ENCODE peak calls at places on chromosomes 5 and 9, in seven cellular contexts. M is effector memory CD4-positive, alpha-beta T cell; S is hepatocyte; Y is A549; X is coronary artery; P is SK-N-SH; D is astrocyte. V is an unnamed sample.

GRCh38 chr9:136808075-136808780 is 480 bp downstream of the RABL6 start:
- DNase-seq in M (no peak), S (no peak), Y (no peak), X (no peak), P (peak; percentile 78), D (no peak), V (no peak)

GRCh38 chr5:109656829-109657228 is 32.9 kb upstream of the MAN2A1 start:
- DNase-seq in M (peak; percentile 22), S (no peak), Y (no peak), X (peak; percentile 82), P (no peak), D (peak; percentile 95), V (no peak)

GRCh38 chr9:128836509-128837145 is 7.0 kb upstream of the SPOUT1 start:
- DNase-seq in M (no peak), S (no peak), Y (no peak), X (no peak), P (no peak), D (no peak), V (no peak)

GRCh38 chr5:78823196-78823595 is 161.9 kb downstream of the ARSB start:
- DNase-seq in M (no peak), S (no peak), Y (no peak), X (no peak), P (no peak), D (no peak), V (no peak)

GRCh38 chr5:10243660-10244240 is 5.9 kb downstream of the ATPSCKMT start:
- DNase-seq in M (no peak), S (no peak), Y (no peak), X (no peak), P (no peak), D (peak; percentile 30), V (no peak)

GRCh38 chr5:72042097-72042496 is 65.2 kb upstream of the MAP1B start:
- DNase-seq in M (no peak), S (no peak), Y (no peak), X (no peak), P (no peak), D (no peak), V (no peak)

GRCh38 chr9:117703538-117703937 is 665 bp upstream of the TLR4 start:
- DNase-seq in M (no peak), S (no peak), Y (no peak), X (no peak), P (no peak), D (no peak), V (no peak)

GRCh38 chr5:134524219-134524825 is 1.1 kb upstream of the JADE2 start:
- DNase-seq in M (peak; percentile 38), S (peak; percentile 90), Y (peak; percentile 88), X (peak; percentile 93), P (peak; percentile 78), D (peak; percentile 55), V (no peak)

GRCh38 chr5:94181940-94182339 is 436.5 kb downstream of the KIAA0825 start:
- DNase-seq in M (no peak), S (peak; percentile 35), Y (peak; percentile 44), X (no peak), P (no peak), D (no peak), V (no peak)

GRCh38 chr5:108060340-108060739 is 321.6 kb downstream of the FBXL17 start:
- DNase-seq in M (no peak), S (no peak), Y (no peak), X (no peak), P (no peak), D (no peak), V (no peak)

GRCh38 chr5:72246954-72247442 is 73.0 kb downstream of the MRPS27 start:
- DNase-seq in M (no peak), S (no peak), Y (no peak), X (no peak), P (no peak), D (peak; percentile 74), V (no peak)

GRCh38 chr9:61671276-61671973 is 481.6 kb downstream of the SPATA31A7 start:
- DNase-seq in M (no peak), S (no peak), Y (no peak), X (peak; percentile 47), P (peak; percentile 38), D (no peak), V (no peak)

GRCh38 chr5:32690153-32690552 is 21.0 kb upstream of the NPR3 start:
- DNase-seq in M (no peak), S (no peak), Y (no peak), X (no peak), P (no peak), D (no peak), V (no peak)

GRCh38 chr5:55372130-55372925 is 64.5 kb downstream of the MTREX start:
- DNase-seq in M (no peak), S (no peak), Y (no peak), X (no peak), P (no peak), D (no peak), V (no peak)

GRCh38 chr5:56983593-56984361 is 31.9 kb upstream of the MIER3 start:
- DNase-seq in M (no peak), S (peak; percentile 11), Y (no peak), X (no peak), P (no peak), D (no peak), V (no peak)

GRCh38 chr9:83342731-83343130 is 195.5 kb downstream of the FRMD3 start:
- DNase-seq in M (no peak), S (no peak), Y (no peak), X (no peak), P (no peak), D (no peak), V (no peak)

GRCh38 chr5:179120421-179120861 is 60.3 kb downstream of the ZNF354C start:
- DNase-seq in M (no peak), S (no peak), Y (no peak), X (peak; percentile 52), P (no peak), D (no peak), V (no peak)

GRCh38 chr9:69086769-69087168 is 51.2 kb downstream of the FXN start:
- DNase-seq in M (no peak), S (no peak), Y (no peak), X (no peak), P (no peak), D (no peak), V (no peak)

GRCh38 chr9:107881625-107882300 is 392.2 kb upstream of the KLF4 start:
- DNase-seq in M (no peak), S (no peak), Y (no peak), X (no peak), P (no peak), D (peak; percentile 36), V (no peak)

GRCh38 chr5:56649569-56649968 is 165.8 kb upstream of the MAP3K1 start:
- DNase-seq in M (no peak), S (no peak), Y (no peak), X (no peak), P (peak; percentile 62), D (no peak), V (no peak)

GRCh38 chr9:37575921-37576721 is at the start of gene FBXO10:
- DNase-seq in M (peak; percentile 18), S (peak; percentile 91), Y (peak; percentile 30), X (peak; percentile 80), P (peak; percentile 91), D (peak; percentile 65), V (peak; percentile 79)

GRCh38 chr9:97315550-97315949 is 8.1 kb downstream of the CCDC180 start:
- DNase-seq in M (no peak), S (peak; percentile 58), Y (no peak), X (no peak), P (no peak), D (no peak), V (no peak)

GRCh38 chr5:150627731-150628545 is 12.5 kb upstream of the SYNPO start:
- DNase-seq in M (no peak), S (no peak), Y (no peak), X (no peak), P (no peak), D (peak; percentile 80), V (no peak)

GRCh38 chr5:180069589-180070247 is 1.8 kb downstream of the RNF130 start:
- DNase-seq in M (no peak), S (no peak), Y (no peak), X (no peak), P (no peak), D (peak; percentile 12), V (no peak)

GRCh38 chr5:44332360-44332971 is 56.8 kb downstream of the FGF10 start:
- DNase-seq in M (no peak), S (peak; percentile 73), Y (peak; percentile 48), X (no peak), P (peak; percentile 8), D (no peak), V (peak; percentile 49)

GRCh38 chr5:139869042-139869790 is 73.6 kb downstream of the PSD2 start:
- DNase-seq in M (no peak), S (no peak), Y (no peak), X (no peak), P (no peak), D (no peak), V (no peak)

GRCh38 chr5:81788271-81788670 is 37.4 kb upstream of the SSBP2 start:
- DNase-seq in M (no peak), S (no peak), Y (no peak), X (no peak), P (no peak), D (no peak), V (no peak)
- H3K4me3 ChIP-seq in M (no peak overlapping the region), S (no peak overlapping the region), Y (no peak overlapping the region), X (no peak overlapping the region), P (no peak overlapping the region), D (no peak overlapping the region), V (no peak overlapping the region)

GRCh38 chr5:141359790-141360426 is at the start of gene PCDHGB2:
- DNase-seq in M (no peak), S (no peak), Y (no peak), X (no peak), P (peak; percentile 62), D (peak; percentile 26), V (no peak)
- H3K4me3 ChIP-seq in M (peak within 1 kb of the TSS; percentile 26), S (no peak within 1 kb of the TSS), Y (no peak within 1 kb of the TSS), X (peak within 1 kb of the TSS; percentile 49), P (peak within 1 kb of the TSS; percentile 42), D (no peak within 1 kb of the TSS), V (no peak within 1 kb of the TSS)

DNA sequence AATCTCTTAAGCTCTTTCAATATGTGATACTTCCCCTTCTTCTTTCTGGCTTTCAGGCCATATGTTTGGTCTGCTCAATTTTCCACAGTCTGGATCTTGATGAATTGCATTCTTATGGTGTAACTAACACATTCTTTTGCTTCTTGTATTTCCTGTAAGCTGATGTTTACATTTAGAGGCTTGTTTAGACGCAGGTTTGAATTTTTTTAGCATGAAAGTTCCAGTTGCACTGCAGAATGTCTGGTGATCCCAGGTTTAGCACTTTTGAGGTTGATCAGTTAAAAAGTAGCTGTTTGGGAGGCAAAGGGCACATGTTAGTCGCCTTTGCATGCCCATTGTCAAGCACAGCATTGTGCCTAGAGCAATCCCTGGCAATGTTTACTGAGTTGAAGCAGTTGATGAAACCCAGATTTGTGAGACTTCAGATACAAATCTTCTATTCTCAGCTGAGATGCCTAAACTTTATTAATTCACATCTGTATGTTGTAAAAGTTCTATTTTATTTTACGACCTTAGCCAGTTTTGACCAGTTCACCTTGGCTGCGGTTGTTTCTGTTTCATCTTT is 59.6 kb upstream of the SPATA31C2 start:
- DNase-seq in M (no peak), S (peak; percentile 45), Y (peak; percentile 76), X (no peak), P (peak; percentile 36), D (peak; percentile 94), V (no peak)
- H3K4me3 ChIP-seq in M (no peak overlapping the region), S (no peak overlapping the region), Y (peak overlapping the region; percentile 18), X (peak overlapping the region; percentile 24), P (peak overlapping the region; percentile 39), D (peak overlapping the region; percentile 43), V (no peak overlapping the region)

DNA sequence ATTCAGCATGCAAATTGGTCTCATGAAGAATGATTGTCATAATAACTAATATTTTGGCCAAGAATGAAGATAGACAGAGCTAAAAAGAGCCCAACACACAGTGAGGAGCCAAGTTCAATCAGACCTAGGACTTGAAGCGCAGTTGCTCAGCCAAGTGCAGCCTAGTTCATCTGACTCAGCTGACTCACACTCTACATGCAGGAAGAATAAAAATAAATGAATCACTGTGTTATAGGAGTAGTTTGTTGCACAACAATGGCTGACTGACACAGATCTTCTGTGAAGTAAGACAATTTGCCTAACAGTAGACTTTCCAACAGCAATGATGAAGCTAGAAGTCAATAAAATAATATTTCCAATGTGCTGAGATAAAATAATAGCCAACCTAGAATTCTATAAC is 261.5 kb downstream of the CEMIP2 start:
- DNase-seq in M (no peak), S (peak; percentile 52), Y (peak; percentile 63), X (no peak), P (no peak), D (peak; percentile 2), V (no peak)
- H3K4me3 ChIP-seq in M (no peak overlapping the region), S (no peak overlapping the region), Y (no peak overlapping the region), X (no peak overlapping the region), P (no peak overlapping the region), D (no peak overlapping the region), V (no peak overlapping the region)